ENCODE peak calls at places on chromosomes 5 and 9, in nine cellular contexts. O is CD8-positive, alpha-beta memory T cell; E is heart right ventricle; T is H4; Q is caudate nucleus; N is NAMALWA; Y is epithelial cell of esophagus; L is aorta; S is HTR-8/SVneo. G is an unnamed sample.
A peak's percentile ranks its signal among the peaks of the same experiment; 100 is the strongest.

GRCh38 chr9:7974335-7975005 is 174.9 kb upstream of the DMAC1 start:
- DNase-seq in T (no peak), N (peak; percentile 82), E (no peak), Q (no peak), O (no peak), Y (no peak), L (peak; percentile 18), S (no peak), G (peak; percentile 68)

GRCh38 chr5:139882961-139883539 is 87.4 kb downstream of the PSD2 start:
- DNase-seq in L (no peak), E (no peak), S (peak; percentile 39), T (peak; percentile 31), Y (no peak), O (no peak), Q (no peak), N (no peak), G (no peak)

GRCh38 chr5:154857091-154857533 is 1.3 kb upstream of the CNOT8 start:
- DNase-seq in O (no peak), S (no peak), Q (no peak), L (no peak), N (no peak), Y (peak; percentile 16), E (peak; percentile 88), T (no peak), G (no peak)

GRCh38 chr5:115785395-115786009 is 31.0 kb downstream of the CDO1 start:
- DNase-seq in O (no peak), L (no peak), Y (no peak), S (no peak), T (no peak), E (no peak), N (no peak), Q (no peak), G (no peak)

GRCh38 chr5:91419571-91420537 is 36.7 kb upstream of the ARRDC3 start:
- DNase-seq in N (peak; percentile 84), Q (peak; percentile 0), E (peak; percentile 17), O (peak; percentile 77), L (peak; percentile 55), S (peak; percentile 15), Y (peak; percentile 67), T (peak; percentile 41), G (peak; percentile 51)

GRCh38 chr9:108537756-108538155 is 318.0 kb downstream of the ACTL7B start:
- DNase-seq in E (no peak), Q (no peak), O (no peak), L (no peak), Y (no peak), S (no peak), N (no peak), T (no peak), G (no peak)

GRCh38 chr9:114169029-114169939 is 13.9 kb downstream of the COL27A1 start:
- DNase-seq in Q (no peak), T (no peak), L (no peak), O (no peak), Y (no peak), N (no peak), S (no peak), E (no peak), G (no peak)

GRCh38 chr5:53259176-53259575 is 149.6 kb upstream of the MOCS2 start:
- DNase-seq in T (no peak), S (no peak), N (no peak), Q (no peak), E (no peak), L (no peak), O (no peak), Y (peak; percentile 73), G (no peak)

GRCh38 chr5:65102826-65103673 is 334.3 kb downstream of the CWC27 start:
- DNase-seq in O (peak; percentile 69), Y (peak; percentile 46), E (peak; percentile 68), S (no peak), N (peak; percentile 64), T (peak; percentile 28), L (peak; percentile 57), Q (peak; percentile 37), G (peak; percentile 53)

G was measured in naive B cell.